ENCODE peak calls at places on chromosome 1, in seven cellular contexts. One of them, this sample, is unnamed.

GRCh38 chr1:220690140-220691038 is at the start of gene C1orf115:
- DNase-seq in iPS-NIHi11: peak
- DNase-seq in AG04450: no peak
- DNase-seq in GM20000: peak
- DNase-seq in substantia nigra: peak
- DNase-seq in DMS79: peak
- DNase-seq in EL: peak
- DNase-seq in this sample: peak

GRCh38 chr1:31541201-31541600 is 35.1 kb upstream of the TINAGL1 start:
- DNase-seq in iPS-NIHi11: no peak
- DNase-seq in AG04450: no peak
- DNase-seq in GM20000: no peak
- DNase-seq in substantia nigra: no peak
- DNase-seq in DMS79: no peak
- DNase-seq in EL: no peak
- DNase-seq in this sample: no peak

GRCh38 chr1:160623860-160624259 is 23.0 kb downstream of the SLAMF1 start:
- DNase-seq in iPS-NIHi11: no peak
- DNase-seq in AG04450: no peak
- DNase-seq in GM20000: peak
- DNase-seq in substantia nigra: no peak
- DNase-seq in DMS79: no peak
- DNase-seq in EL: no peak
- DNase-seq in this sample: no peak

GRCh38 chr1:53197301-53198205 is 929 bp downstream of the CPT2 start:
- DNase-seq in iPS-NIHi11: peak
- DNase-seq in AG04450: no peak
- DNase-seq in GM20000: peak
- DNase-seq in substantia nigra: no peak
- DNase-seq in DMS79: no peak
- DNase-seq in EL: peak
- DNase-seq in this sample: no peak

GRCh38 chr1:59046134-59046533 is 250.8 kb upstream of the FGGY start:
- DNase-seq in iPS-NIHi11: no peak
- DNase-seq in AG04450: no peak
- DNase-seq in GM20000: no peak
- DNase-seq in substantia nigra: no peak
- DNase-seq in DMS79: no peak
- DNase-seq in EL: peak
- DNase-seq in this sample: no peak

GRCh38 chr1:168728452-168729404 is at the start of gene DPT:
- DNase-seq in iPS-NIHi11: no peak
- DNase-seq in AG04450: no peak
- DNase-seq in GM20000: no peak
- DNase-seq in substantia nigra: no peak
- DNase-seq in DMS79: no peak
- DNase-seq in EL: peak
- DNase-seq in this sample: no peak

GRCh38 chr1:33005812-33006465 is 30.7 kb downstream of the AK2 start:
- DNase-seq in iPS-NIHi11: no peak
- DNase-seq in AG04450: no peak
- DNase-seq in GM20000: no peak
- DNase-seq in substantia nigra: no peak
- DNase-seq in DMS79: no peak
- DNase-seq in EL: no peak
- DNase-seq in this sample: no peak

GRCh38 chr1:212951058-212951923 is 950 bp downstream of the VASH2 start:
- DNase-seq in iPS-NIHi11: peak
- DNase-seq in AG04450: no peak
- DNase-seq in GM20000: peak
- DNase-seq in substantia nigra: no peak
- DNase-seq in DMS79: no peak
- DNase-seq in EL: peak
- DNase-seq in this sample: no peak

GRCh38 chr1:232622378-232622777 is 7.6 kb downstream of the SIPA1L2 start:
- DNase-seq in iPS-NIHi11: no peak
- DNase-seq in AG04450: no peak
- DNase-seq in GM20000: no peak
- DNase-seq in substantia nigra: no peak
- DNase-seq in DMS79: no peak
- DNase-seq in EL: no peak
- DNase-seq in this sample: no peak

This sample was measured in putamen.